ENCODE peak calls at places on chromosomes 5 and 9, in six cellular contexts. E is GM20000; R is chondrocyte; P is WTC11; G is CD8-positive, alpha-beta T cell; F is AG04450. O is an unnamed sample.

GRCh38 chr9:75939712-75940111 is 49.2 kb downstream of the PCSK5 start:
- DNase-seq in E (no peak), R (no peak), P (no peak), G (no peak), F (no peak), O (no peak)

GRCh38 chr5:56346044-56346710 is 113.0 kb upstream of the ANKRD55 start:
- DNase-seq in E (no peak), R (no peak), P (no peak), G (no peak), F (no peak), O (no peak)

GRCh38 chr5:145362261-145362660 is 472.9 kb downstream of the PRELID2 start:
- DNase-seq in E (no peak), R (no peak), P (no peak), G (no peak), F (peak), O (no peak)

GRCh38 chr5:110414360-110414759 is 312.1 kb downstream of the TMEM232 start:
- DNase-seq in E (peak), R (no peak), P (no peak), G (no peak), F (no peak), O (peak)

GRCh38 chr5:116395708-116396203 is 178.9 kb downstream of the SEMA6A start:
- DNase-seq in E (no peak), R (no peak), P (no peak), G (no peak), F (no peak), O (no peak)

GRCh38 chr9:135035781-135036760 is 51.4 kb upstream of the OLFM1 start:
- DNase-seq in E (no peak), R (no peak), P (no peak), G (no peak), F (no peak), O (no peak)

GRCh38 chr9:101162231-101162630 is 133.7 kb downstream of the PLPPR1 start:
- DNase-seq in E (no peak), R (no peak), P (no peak), G (no peak), F (no peak), O (no peak)

GRCh38 chr9:120353501-120353900 is 226.5 kb downstream of the CDK5RAP2 start:
- DNase-seq in E (no peak), R (no peak), P (no peak), G (no peak), F (peak), O (no peak)

GRCh38 chr5:61809651-61810050 is 477.6 kb downstream of the ZSWIM6 start:
- DNase-seq in E (no peak), R (no peak), P (no peak), G (no peak), F (no peak), O (no peak)

GRCh38 chr9:35972093-35972492 is 14.1 kb upstream of the OR2S2 start:
- DNase-seq in E (no peak), R (no peak), P (peak), G (no peak), F (no peak), O (no peak)

GRCh38 chr9:75996726-75997125 is 106.3 kb downstream of the PCSK5 start:
- DNase-seq in E (no peak), R (no peak), P (no peak), G (no peak), F (no peak), O (no peak)

DNA sequence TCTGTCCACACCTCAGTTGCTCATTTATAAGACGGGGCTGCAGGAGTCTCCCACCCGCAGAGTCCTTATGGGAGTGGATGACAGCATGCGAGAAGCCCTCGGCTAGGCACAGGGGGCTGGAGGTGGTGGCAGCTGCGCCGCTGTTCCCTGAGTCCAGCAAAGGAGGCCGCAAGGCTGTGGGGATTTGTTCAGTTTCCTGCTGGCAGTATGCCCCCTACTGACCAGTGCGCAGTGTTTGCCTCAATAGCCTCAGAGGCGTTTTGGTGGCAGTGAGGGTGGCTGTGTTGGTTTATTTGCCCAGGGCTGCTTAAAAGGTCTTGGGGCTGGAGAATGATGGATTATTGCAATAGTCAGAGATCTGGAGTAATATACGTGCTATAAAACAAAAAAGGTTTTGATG is 176.3 kb upstream of the OTULINL start:
- DNase-seq in E (no peak), R (no peak), P (peak), G (no peak), F (no peak), O (no peak)
- TF ChIP-seq CTCF in E (no peak), R (peak), P (no peak), G (no peak), F (peak), O (no peak)

DNA sequence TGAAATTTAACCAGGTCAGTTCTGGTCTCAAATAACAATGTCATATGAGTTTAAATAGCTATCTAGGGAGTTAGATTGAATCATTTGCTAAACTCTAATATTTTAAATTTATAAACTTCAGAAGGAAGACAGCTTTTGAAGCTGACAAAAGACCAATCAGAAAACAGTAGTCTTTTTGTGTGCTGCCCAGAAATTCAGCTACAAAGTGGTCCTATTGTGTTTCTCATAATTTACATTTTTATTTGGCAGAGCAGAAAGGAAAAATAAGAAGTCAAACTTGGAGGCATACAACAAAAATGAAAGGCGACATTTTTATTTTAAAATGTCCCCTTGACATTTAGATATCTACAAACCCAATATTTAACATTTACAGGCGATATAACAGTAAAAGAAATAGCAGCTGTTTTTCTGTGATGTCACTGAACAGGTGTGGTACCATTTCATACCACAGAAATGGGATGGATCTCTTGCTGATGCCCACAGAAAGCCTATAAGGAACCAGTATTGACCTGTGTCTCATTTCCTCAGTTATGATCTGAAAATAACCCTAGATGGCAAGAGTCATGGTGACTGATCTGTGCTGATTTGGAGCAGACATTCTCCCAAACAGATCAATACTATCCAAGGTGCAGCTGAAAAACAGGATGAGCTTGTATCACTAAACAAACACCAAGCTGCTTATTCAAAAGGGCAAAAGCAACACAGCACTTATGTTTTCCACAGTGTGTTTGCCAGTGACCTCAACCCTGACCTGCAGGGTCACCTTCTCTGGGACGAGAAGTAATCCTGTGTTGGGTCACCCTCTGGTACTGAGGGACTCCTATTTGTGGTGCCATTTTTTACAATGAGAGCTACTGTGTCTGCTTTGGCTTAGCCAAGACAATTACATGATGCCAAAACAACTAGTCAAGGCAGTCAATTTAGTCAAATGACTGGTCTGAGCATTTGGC is 3.6 kb upstream of the FST start:
- DNase-seq in E (no peak), R (no peak), P (no peak), G (no peak), F (no peak), O (no peak)
- TF ChIP-seq CTCF in E (no peak), R (no peak), P (no peak), G (no peak), F (no peak), O (no peak)

GRCh38 chr9:92730897-92731296 is 33.7 kb downstream of the BICD2 start:
- DNase-seq in E (no peak), R (no peak), P (peak), G (no peak), F (no peak), O (no peak)

GRCh38 chr9:92729735-92730155 is 34.9 kb downstream of the BICD2 start:
- DNase-seq in E (no peak), R (no peak), P (no peak), G (no peak), F (no peak), O (no peak)

GRCh38 chr9:92726971-92727715 is 37.5 kb downstream of the BICD2 start:
- DNase-seq in E (no peak), R (no peak), P (no peak), G (no peak), F (no peak), O (no peak)

GRCh38 chr9:92727716-92728700 is 36.6 kb downstream of the BICD2 start:
- DNase-seq in E (no peak), R (no peak), P (no peak), G (no peak), F (no peak), O (no peak)

DNA sequence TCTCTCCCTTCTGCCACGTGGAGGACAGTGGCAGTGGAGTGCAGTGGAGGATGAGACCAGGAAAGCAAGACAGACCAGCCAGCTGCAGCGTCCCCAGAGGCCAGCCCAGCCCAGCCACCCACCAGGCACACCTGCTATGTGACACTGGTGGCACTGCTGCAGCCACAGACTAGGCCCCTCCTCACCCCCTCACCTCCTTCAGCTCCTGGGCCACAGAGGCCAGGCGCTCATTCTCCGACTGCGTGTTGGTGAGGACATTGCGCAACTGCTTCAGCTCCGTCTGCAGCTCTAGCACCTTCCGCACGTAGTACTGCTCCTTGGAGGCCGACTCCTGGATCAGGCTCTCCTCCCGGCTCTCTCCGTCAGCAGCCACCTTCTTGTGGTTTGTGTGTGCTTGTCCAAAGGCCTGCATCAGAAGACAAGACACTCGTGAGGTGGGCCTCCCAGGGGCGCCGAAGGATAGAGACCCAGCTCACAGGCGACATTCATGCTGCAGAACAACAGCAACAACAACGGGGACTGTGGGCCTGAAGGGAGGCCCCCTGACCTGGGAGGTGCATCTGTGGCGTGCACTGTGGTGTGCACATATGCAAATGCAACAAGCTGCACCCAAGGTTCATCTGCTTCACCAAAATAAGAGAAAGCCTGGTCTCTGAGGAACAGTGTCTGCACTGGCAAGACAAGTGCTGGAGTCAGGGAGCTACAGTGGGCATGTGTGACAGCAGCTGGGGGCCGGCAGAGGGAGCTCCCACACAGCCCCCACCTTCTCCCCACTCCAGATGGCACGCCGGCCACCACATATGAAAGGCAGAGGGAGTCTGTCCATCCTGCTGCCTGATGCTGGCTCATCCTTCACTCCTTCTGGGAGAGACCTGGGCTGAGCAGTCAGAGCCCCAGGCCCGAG is 35.5 kb downstream of the BICD2 start:
- DNase-seq in E (peak), R (no peak), P (no peak), G (no peak), F (no peak), O (peak)
- TF ChIP-seq CTCF in E (peak), R (peak), P (no peak), G (no peak), F (peak), O (no peak)

DNA sequence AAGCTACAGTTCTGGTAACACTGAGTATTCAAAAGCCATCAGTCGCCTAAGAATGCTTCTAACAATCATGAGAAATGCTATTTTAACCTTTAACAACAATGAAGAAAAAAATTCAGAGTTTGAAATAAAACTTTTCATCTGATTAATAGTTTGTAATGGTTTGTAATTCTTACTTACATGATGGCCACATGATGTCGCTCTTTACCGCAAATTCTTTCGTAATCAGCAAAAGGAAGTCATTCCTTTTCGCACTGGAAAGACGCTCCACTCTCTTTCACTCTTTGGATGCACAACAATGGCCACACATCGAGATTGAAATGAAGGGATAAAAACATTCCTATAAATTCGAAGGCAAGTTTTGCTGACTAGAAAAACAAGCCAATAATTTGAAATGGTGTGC is at the start of gene PCDHA7:
- DNase-seq in E (no peak), R (no peak), P (no peak), G (no peak), F (no peak), O (no peak)
- TF ChIP-seq CTCF in E (no peak), R (no peak), P (no peak), G (no peak), F (no peak), O (no peak)

GRCh38 chr5:81925012-81925411 is 46.8 kb upstream of the ATG10 start:
- DNase-seq in E (no peak), R (no peak), P (no peak), G (no peak), F (no peak), O (no peak)
- TF ChIP-seq CTCF in E (no peak), R (no peak), P (no peak), G (no peak), F (no peak), O (no peak)

DNA sequence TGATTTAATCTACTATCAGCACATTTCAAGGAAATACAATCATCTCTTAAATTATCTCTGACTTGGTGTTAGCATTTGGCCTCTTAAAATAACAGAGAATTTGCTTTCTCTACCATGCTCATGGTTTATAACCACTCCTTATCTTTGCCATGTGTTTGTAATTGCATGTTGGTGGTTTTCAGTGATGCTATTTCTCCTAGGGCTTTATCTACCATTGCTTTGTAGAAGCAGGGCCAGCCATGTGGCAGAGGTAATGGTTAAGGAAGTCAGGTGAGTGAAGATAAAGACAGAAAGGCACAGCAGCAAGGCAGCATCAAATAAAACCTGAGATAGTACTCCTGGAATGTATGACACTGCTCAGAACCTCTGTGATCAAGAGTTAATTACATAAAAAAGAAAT is 206.2 kb downstream of the FER start:
- DNase-seq in E (no peak), R (no peak), P (no peak), G (no peak), F (no peak), O (no peak)
- TF ChIP-seq CTCF in E (no peak), R (no peak), P (no peak), G (no peak), F (no peak), O (no peak)